ENCODE peak calls at places on chromosome 3, in four cellular contexts. F, J, Y and N are unnamed samples. For H3K4me1, the result is how much of the 10 kb centered on the place peaks cover.

GRCh38 chr3:31639828-31640227 is 107.1 kb downstream of the STT3B start:
- DNase-seq in F (no peak), Y (no peak), J (no peak), N (no peak)

GRCh38 chr3:173945081-173945652 is 547.6 kb downstream of the NLGN1 start:
- DNase-seq in F (no peak), Y (no peak), J (no peak), N (no peak)

GRCh38 chr3:131907809-131908208 is 127.0 kb downstream of the CPNE4 start:
- DNase-seq in F (no peak), J (no peak), Y (no peak), N (no peak)

GRCh38 chr3:143951351-143951971 is 20.2 kb upstream of the DIPK2A start:
- DNase-seq in F (no peak), J (peak), Y (no peak), N (no peak)

GRCh38 chr3:112303811-112304325 is 9.9 kb upstream of the SLC9C1 start:
- DNase-seq in Y (no peak), F (peak), J (no peak), N (no peak)

GRCh38 chr3:38536686-38537085 is 40.5 kb downstream of the EXOG start:
- DNase-seq in J (no peak), F (no peak), Y (no peak), N (no peak)

GRCh38 chr3:159266779-159267178 is 464.9 kb downstream of the MFSD1 start:
- DNase-seq in J (no peak), F (no peak), Y (no peak), N (no peak)

GRCh38 chr3:134457331-134458125 is 28.3 kb downstream of the ANAPC13 start:
- DNase-seq in Y (no peak), F (no peak), J (no peak), N (no peak)

GRCh38 chr3:52130966-52131637 is 23.1 kb downstream of the POC1A start:
- DNase-seq in J (no peak), Y (no peak), F (no peak), N (peak)

GRCh38 chr3:113153499-113154107 is 57.8 kb upstream of the BOC start:
- DNase-seq in Y (no peak), F (no peak), J (no peak), N (no peak)

GRCh38 chr3:34582054-34582453 is 783.6 kb downstream of the PDCD6IP start:
- DNase-seq in F (no peak), J (no peak), Y (no peak), N (no peak)

GRCh38 chr3:180277036-180277435 is 240.3 kb upstream of the PEX5L start:
- DNase-seq in F (no peak), J (no peak), Y (no peak), N (no peak)

GRCh38 chr3:62329970-62330369 is 43.4 kb downstream of the FEZF2 start:
- DNase-seq in F (no peak), Y (no peak), J (no peak), N (no peak)

GRCh38 chr3:72960812-72961518 is 35.6 kb upstream of the PPP4R2 start:
- DNase-seq in F (peak), J (peak), Y (no peak), N (no peak)

GRCh38 chr3:60698117-60698516 is 553.1 kb downstream of the FHIT start:
- DNase-seq in F (no peak), J (no peak), Y (no peak), N (no peak)

GRCh38 chr3:128727996-128728395 is 2.0 kb downstream of the RAB7A start:
- DNase-seq in F (no peak), J (no peak), Y (no peak), N (no peak)

GRCh38 chr3:67614195-67614594 is 40.2 kb downstream of the SUCLG2 start:
- DNase-seq in F (no peak), Y (no peak), J (no peak), N (no peak)

GRCh38 chr3:196400331-196400730 is 31.9 kb downstream of the UBXN7 start:
- DNase-seq in F (no peak), Y (no peak), J (no peak), N (no peak)

GRCh38 chr3:46143951-46144473 is 64.1 kb downstream of the CCR1 start:
- DNase-seq in F (no peak), J (no peak), Y (no peak), N (peak)

GRCh38 chr3:187223799-187224198 is 26.5 kb downstream of the RTP1 start:
- DNase-seq in F (no peak), J (no peak), Y (no peak), N (no peak)

GRCh38 chr3:151460774-151461450 is at the start of gene IGSF10:
- DNase-seq in J (peak), Y (no peak), F (peak), N (peak)

GRCh38 chr3:169813757-169814517 is 1.2 kb upstream of the LRRC34 start:
- DNase-seq in Y (no peak), J (peak), F (peak), N (no peak)
- H3K4me3 ChIP-seq in Y (peak), J (peak), F (peak), N (peak)

GRCh38 chr3:12370758-12371157 is 81.9 kb downstream of the PPARG start:
- DNase-seq in F (no peak), J (no peak), Y (no peak), N (no peak)
- H3K27ac ChIP-seq in F (no peak), J (no peak), Y (no peak), N (no peak)

GRCh38 chr3:194685050-194685722 is 497 bp upstream of the FAM43A start:
- DNase-seq in F (no peak), J (no peak), Y (no peak), N (no peak)
- H3K4me1 ChIP-seq in F (under half), J (under half), Y (half or more), N (under half)

DNA sequence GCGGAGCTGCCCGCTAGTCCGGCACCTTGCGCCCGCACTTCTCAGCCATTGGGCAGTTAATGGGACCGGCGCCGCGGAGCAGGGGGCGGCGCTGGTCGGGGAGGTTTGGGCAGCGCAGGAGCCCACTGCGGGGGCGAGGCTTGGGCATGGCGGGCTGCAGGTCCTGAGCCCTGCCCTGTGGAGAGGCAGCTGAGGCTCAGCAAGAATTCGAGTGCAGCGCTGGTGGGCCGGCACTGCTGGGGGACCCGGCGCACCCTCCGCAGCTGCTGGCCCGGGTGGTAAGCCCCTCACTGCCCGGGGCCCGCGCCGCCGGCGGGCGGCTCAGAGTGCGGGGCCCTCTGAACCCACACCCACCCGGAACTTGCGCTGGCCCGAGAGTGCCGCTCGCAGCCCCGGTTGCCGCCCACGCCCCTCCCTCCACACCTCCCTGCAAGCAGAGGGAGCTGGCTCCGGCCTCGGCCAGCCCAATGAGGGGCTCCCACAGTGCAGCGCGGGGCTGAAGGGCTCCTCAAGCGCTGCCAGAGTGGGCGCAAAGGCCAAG is 835.0 kb downstream of the TBL1XR1 start:
- DNase-seq in F (no peak), J (no peak), Y (no peak), N (peak)
- H3K4me3 ChIP-seq in F (no peak), J (no peak), Y (no peak), N (no peak)

DNA sequence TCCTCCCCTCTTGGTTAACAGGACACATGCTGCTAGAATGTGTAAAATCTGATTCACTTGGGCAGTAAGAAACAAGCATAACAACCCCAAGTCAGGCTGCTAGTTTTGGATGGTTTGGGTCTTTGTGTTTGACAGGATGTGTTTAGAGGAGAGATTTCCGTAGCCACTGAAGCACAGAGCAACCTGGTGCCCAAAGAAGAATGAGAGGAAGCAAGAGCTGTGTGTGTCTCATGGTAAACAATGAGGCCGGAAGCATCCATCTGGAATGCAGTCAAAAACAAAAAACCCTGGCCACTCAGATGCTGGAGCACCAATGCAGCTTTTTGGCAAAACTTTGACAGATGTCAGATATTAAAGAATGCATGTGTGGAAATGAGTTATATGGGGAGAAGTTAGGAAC is 39.4 kb upstream of the SNRK start:
- DNase-seq in Y (peak), J (no peak), F (no peak), N (no peak)
- H3K27ac ChIP-seq in Y (no peak), J (no peak), F (no peak), N (no peak)